ENCODE peak calls at places on chromosomes 1 and 21, in eight cellular contexts. Z is CD8-positive, alpha-beta memory T cell; B is left lung; K is uterus; Y is brain microvascular endothelial cell; U is BE2C; A is HCT116; O is upper lobe of left lung. I is an unnamed sample.
A peak's percentile ranks its signal among the peaks of the same experiment; 100 is the strongest.

GRCh38 chr21:25848309-25848708 is 113.5 kb downstream of the GABPA start:
- DNase-seq in O (no peak), Y (no peak), K (no peak), U (no peak), B (no peak), A (no peak), Z (no peak), I (no peak)

GRCh38 chr1:203911806-203912205 is 50.4 kb downstream of the SNRPE start:
- DNase-seq in Y (no peak), A (no peak), B (no peak), K (no peak), Z (no peak), U (no peak), O (no peak), I (peak; percentile 57)

GRCh38 chr1:22075718-22076117 is 23.2 kb downstream of the CDC42 start:
- DNase-seq in U (no peak), B (no peak), Y (no peak), K (no peak), O (no peak), Z (no peak), A (no peak), I (no peak)

GRCh38 chr1:43493661-43494450 is 36.8 kb upstream of the PTPRF start:
- DNase-seq in B (no peak), A (no peak), K (no peak), U (no peak), O (no peak), Y (peak; percentile 19), Z (no peak), I (no peak)

GRCh38 chr1:100538935-100539835 is 1.2 kb downstream of the GPR88 start:
- DNase-seq in K (no peak), U (peak; percentile 35), B (peak; percentile 87), Y (no peak), Z (peak; percentile 21), A (no peak), O (no peak), I (no peak)

GRCh38 chr1:235741294-235741693 is 91.7 kb upstream of the GNG4 start:
- DNase-seq in K (no peak), Y (peak; percentile 86), A (no peak), Z (no peak), O (no peak), U (no peak), B (no peak), I (peak; percentile 44)

GRCh38 chr1:53410100-53410541 is 49.1 kb upstream of the DMRTB1 start:
- DNase-seq in B (no peak), U (peak; percentile 71), Y (peak; percentile 46), K (no peak), Z (peak; percentile 69), A (no peak), O (no peak), I (no peak)

GRCh38 chr21:40845621-40846020 is 1.3 kb downstream of the DSCAM start:
- DNase-seq in A (no peak), U (no peak), B (no peak), O (no peak), Y (no peak), K (no peak), Z (no peak), I (no peak)

GRCh38 chr1:238177351-238177750 is 286.6 kb upstream of the ZP4 start:
- DNase-seq in K (no peak), B (no peak), U (no peak), Y (no peak), Z (no peak), A (no peak), O (no peak), I (no peak)

GRCh38 chr1:195082183-195082582 is 1526.1 kb downstream of the KCNT2 start:
- DNase-seq in Z (no peak), A (no peak), B (no peak), K (no peak), Y (no peak), U (no peak), O (no peak), I (no peak)

GRCh38 chr1:50705041-50705440 is 255.0 kb downstream of the FAF1 start:
- DNase-seq in K (no peak), B (no peak), A (no peak), U (no peak), O (no peak), Y (no peak), Z (no peak), I (no peak)

GRCh38 chr1:15851251-15852035 is 3.9 kb downstream of the SPEN start:
- DNase-seq in Y (no peak), U (no peak), B (no peak), O (no peak), K (no peak), Z (no peak), A (no peak), I (no peak)

GRCh38 chr1:168437821-168438220 is 106.0 kb downstream of the XCL2 start:
- DNase-seq in O (no peak), K (no peak), U (no peak), Z (no peak), A (no peak), Y (no peak), B (no peak), I (no peak)

GRCh38 chr1:22888320-22889075 is 84.2 kb downstream of the LACTBL1 start:
- DNase-seq in U (no peak), O (no peak), K (no peak), Y (peak; percentile 18), A (no peak), B (no peak), Z (no peak), I (peak; percentile 13)

GRCh38 chr1:219312967-219313366 is 139.3 kb downstream of the LYPLAL1 start:
- DNase-seq in Y (peak; percentile 92), B (no peak), Z (no peak), A (no peak), K (no peak), O (no peak), U (no peak), I (no peak)

GRCh38 chr1:28510350-28511223 is 4.7 kb downstream of the RCC1 start:
- DNase-seq in O (no peak), Z (no peak), U (no peak), Y (no peak), A (no peak), B (no peak), K (no peak), I (no peak)

GRCh38 chr21:37642493-37642892 is 273.8 kb downstream of the KCNJ6 start:
- DNase-seq in Z (peak; percentile 4), O (no peak), Y (no peak), B (no peak), U (no peak), A (peak; percentile 24), K (no peak), I (no peak)

GRCh38 chr21:33265664-33266049 is 510 bp upstream of the IL10RB start:
- DNase-seq in U (no peak), Y (no peak), O (peak; percentile 84), Z (peak; percentile 8), A (no peak), B (peak; percentile 85), K (no peak), I (no peak)

GRCh38 chr1:33175865-33176264 is 6.0 kb downstream of the TRIM62 start:
- DNase-seq in K (no peak), Y (no peak), O (no peak), A (no peak), U (no peak), B (no peak), Z (no peak), I (no peak)

GRCh38 chr1:164610528-164611222 is 51.7 kb downstream of the PBX1 start:
- DNase-seq in U (no peak), Z (no peak), Y (no peak), B (no peak), O (no peak), A (no peak), K (no peak), I (no peak)
- H3K4me3 ChIP-seq in U (no peak overlapping the region), Z (no peak overlapping the region), Y (no peak overlapping the region), B (no peak overlapping the region), O (no peak overlapping the region), A (no peak overlapping the region), K (no peak overlapping the region), I (no peak overlapping the region)

DNA sequence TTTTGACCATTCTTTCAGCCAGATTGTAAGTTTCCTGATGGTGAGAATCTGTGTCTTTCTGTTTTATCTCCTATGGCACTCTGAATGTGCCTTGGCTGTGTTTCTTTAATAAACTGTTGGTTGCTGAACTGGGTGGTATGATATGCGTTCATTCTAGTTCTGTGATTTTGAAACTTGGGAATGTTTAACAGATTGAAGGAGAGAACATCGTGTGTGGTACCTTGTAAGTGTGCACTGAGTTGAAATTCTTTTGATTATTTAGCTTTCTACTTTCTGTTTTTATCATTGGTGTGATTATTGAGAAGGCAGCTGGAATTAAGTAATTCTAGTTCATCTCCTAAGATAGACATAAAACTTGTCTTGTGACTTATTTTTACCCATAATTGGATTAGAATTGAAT is 4.6 kb downstream of the BACH1 start:
- DNase-seq in Y (no peak), U (no peak), Z (no peak), B (no peak), K (no peak), O (no peak), A (no peak), I (no peak)
- H3K4me3 ChIP-seq in Y (peak overlapping the region; percentile 69), U (no peak overlapping the region), Z (no peak overlapping the region), B (peak overlapping the region; percentile 76), K (no peak overlapping the region), O (no peak overlapping the region), A (no peak overlapping the region), I (no peak overlapping the region)

GRCh38 chr21:43938751-43939442 is 73.2 kb upstream of the TRAPPC10 start:
- DNase-seq in Z (peak; percentile 81), O (peak; percentile 85), U (peak; percentile 83), K (peak; percentile 48), B (peak; percentile 93), A (peak; percentile 27), Y (peak; percentile 52), I (no peak)
- H3K4me3 ChIP-seq in Z (peak overlapping the region; percentile 83), O (peak overlapping the region; percentile 45), U (peak overlapping the region; percentile 63), K (no peak overlapping the region), B (peak overlapping the region; percentile 33), A (peak overlapping the region; percentile 36), Y (peak overlapping the region; percentile 50), I (no peak overlapping the region)

GRCh38 chr1:18108313-18109057 is 887 bp downstream of the IGSF21 start:
- DNase-seq in A (no peak), O (no peak), Y (no peak), K (no peak), Z (no peak), U (no peak), B (no peak), I (no peak)
- H3K4me3 ChIP-seq in A (no peak overlapping the region), O (no peak overlapping the region), Y (no peak overlapping the region), K (no peak overlapping the region), Z (no peak overlapping the region), U (no peak overlapping the region), B (no peak overlapping the region), I (no peak overlapping the region)